ENCODE peak calls at places on chromosome 3, in eight cellular contexts. E, I, V, L, Z, D, Y and O are unnamed samples.

GRCh38 chr3:110738531-110738930 is 333.1 kb upstream of the NECTIN3 start:
- DNase-seq in E (no peak), Z (no peak), V (peak), D (no peak), I (no peak), Y (peak), L (no peak), O (peak)

GRCh38 chr3:147616998-147617619 is 207.9 kb downstream of the ZIC1 start:
- DNase-seq in Z (no peak), I (no peak), L (no peak), D (no peak), E (no peak), V (no peak), Y (peak), O (peak)

GRCh38 chr3:139830817-139831216 is 104.2 kb upstream of the CLSTN2 start:
- DNase-seq in E (no peak), I (peak), V (no peak), D (no peak), Z (no peak), L (no peak), Y (no peak), O (no peak)

GRCh38 chr3:172332256-172333041 is 115.8 kb downstream of the GHSR start:
- DNase-seq in I (peak), Y (peak), V (peak), D (peak), L (no peak), E (peak), Z (peak), O (peak)

GRCh38 chr3:123791898-123792297 is 92.2 kb downstream of the MYLK start:
- DNase-seq in Z (no peak), D (peak), L (no peak), I (no peak), E (no peak), V (no peak), Y (peak), O (peak)

GRCh38 chr3:12833226-12834161 is 7.9 kb downstream of the RPL32 start:
- DNase-seq in E (no peak), L (no peak), V (no peak), I (no peak), D (no peak), Y (no peak), Z (no peak), O (no peak)

GRCh38 chr3:104133630-104134029 is 1233.1 kb upstream of the ALCAM start:
- DNase-seq in D (no peak), Y (no peak), Z (no peak), E (no peak), V (no peak), L (no peak), I (no peak), O (no peak)

GRCh38 chr3:135597855-135598254 is 367.7 kb upstream of the PPP2R3A start:
- DNase-seq in I (no peak), Z (no peak), V (no peak), D (no peak), L (no peak), Y (no peak), E (no peak), O (no peak)

GRCh38 chr3:18111702-18112311 is 313.3 kb downstream of the SATB1 start:
- DNase-seq in Y (peak), Z (peak), D (no peak), L (no peak), E (no peak), V (peak), I (no peak), O (peak)

GRCh38 chr3:15779111-15779510 is 18.7 kb downstream of the ANKRD28 start:
- DNase-seq in L (no peak), V (no peak), Z (no peak), D (no peak), Y (no peak), I (no peak), E (no peak), O (no peak)

GRCh38 chr3:186772886-186773417 is 10.4 kb upstream of the EIF4A2 start:
- DNase-seq in D (peak), Z (peak), L (no peak), E (peak), I (peak), Y (peak), V (no peak), O (no peak)

GRCh38 chr3:29871087-29871486 is 590.2 kb downstream of the RBMS3 start:
- DNase-seq in Z (no peak), V (no peak), Y (no peak), L (no peak), D (no peak), I (no peak), E (no peak), O (no peak)